ENCODE peak calls at places on chromosomes 7 and 10, in four cellular contexts. Z, Q, T and R are unnamed samples. For H3K27me3 and H3K4me1, the result is how much of the 10 kb centered on the place peaks cover.

GRCh38 chr7:129989466-129989865 is 36.7 kb upstream of the UBE2H start:
- DNase-seq in Z (peak), Q (no peak), T (no peak), R (peak)

GRCh38 chr10:42896735-42897134 is 114.1 kb downstream of the BMS1 start:
- DNase-seq in Z (no peak), Q (no peak), T (no peak), R (no peak)

GRCh38 chr7:155860840-155861479 is 48.7 kb upstream of the SHH start:
- DNase-seq in Z (peak), Q (peak), T (no peak), R (no peak)

GRCh38 chr10:68408898-68409518 is 1.9 kb upstream of the RUFY2 start:
- DNase-seq in Z (no peak), Q (no peak), T (no peak), R (no peak)

GRCh38 chr10:127928021-127928806 is 21.3 kb downstream of the PTPRE start:
- DNase-seq in Z (peak), Q (no peak), T (no peak), R (no peak)

GRCh38 chr10:97463363-97464132 is 17.6 kb downstream of the ZDHHC16 start:
- DNase-seq in Z (peak), Q (peak), T (peak), R (peak)

GRCh38 chr10:69089638-69090599 is 2.0 kb downstream of the SRGN start:
- DNase-seq in Z (peak), Q (no peak), T (no peak), R (no peak)

GRCh38 chr7:114554781-114555537 is 140.3 kb downstream of the FOXP2 start:
- DNase-seq in Z (peak), Q (no peak), T (no peak), R (peak)

GRCh38 chr10:58625070-58625469 is 112.4 kb downstream of the BICC1 start:
- DNase-seq in Z (peak), Q (no peak), T (no peak), R (no peak)

GRCh38 chr10:95561200-95562177 is at the start of gene SORBS1:
- DNase-seq in Z (peak), Q (peak), T (peak), R (peak)

DNA sequence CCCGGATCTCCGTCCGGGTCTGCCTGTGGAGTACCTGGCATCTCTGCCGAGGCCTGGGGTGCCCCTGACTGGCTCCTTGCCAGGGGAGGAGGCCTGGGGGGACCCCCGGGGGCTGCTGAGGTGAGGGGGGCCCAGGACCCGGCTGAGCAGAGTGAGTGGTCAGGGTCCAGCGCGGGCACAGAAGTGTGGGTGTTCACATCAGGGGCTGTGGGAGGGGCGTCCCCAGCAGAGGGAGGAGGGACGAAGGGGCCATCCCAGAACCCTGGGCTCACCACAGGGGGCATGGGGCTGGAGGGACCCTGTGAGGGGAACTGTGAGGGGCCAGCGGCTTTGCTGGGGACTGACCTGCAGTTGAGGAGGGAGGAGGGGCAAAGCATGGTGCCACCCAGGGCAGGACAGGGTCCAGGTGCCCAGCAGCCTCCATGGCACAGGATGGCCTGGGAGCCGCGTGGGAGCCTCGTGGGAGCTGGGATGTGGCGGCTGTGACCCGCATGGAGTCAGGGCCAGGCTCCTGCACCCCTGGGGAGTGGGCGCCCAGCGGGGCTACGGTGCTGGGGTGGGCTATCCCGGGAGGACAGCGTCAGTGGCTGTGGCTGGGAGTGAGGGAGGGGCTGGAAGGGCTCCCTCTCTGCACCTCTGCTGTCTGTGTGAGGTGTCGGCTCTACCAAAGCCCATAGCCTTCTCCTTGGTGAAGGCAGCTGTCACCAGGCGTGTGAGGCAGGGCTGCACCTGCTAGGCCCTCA is 91.2 kb downstream of the DNAJB6 start:
- DNase-seq in Z (no peak), Q (no peak), T (no peak), R (no peak)
- H3K27me3 ChIP-seq in Z (under half), Q (under half), T (under half), R (under half)

DNA sequence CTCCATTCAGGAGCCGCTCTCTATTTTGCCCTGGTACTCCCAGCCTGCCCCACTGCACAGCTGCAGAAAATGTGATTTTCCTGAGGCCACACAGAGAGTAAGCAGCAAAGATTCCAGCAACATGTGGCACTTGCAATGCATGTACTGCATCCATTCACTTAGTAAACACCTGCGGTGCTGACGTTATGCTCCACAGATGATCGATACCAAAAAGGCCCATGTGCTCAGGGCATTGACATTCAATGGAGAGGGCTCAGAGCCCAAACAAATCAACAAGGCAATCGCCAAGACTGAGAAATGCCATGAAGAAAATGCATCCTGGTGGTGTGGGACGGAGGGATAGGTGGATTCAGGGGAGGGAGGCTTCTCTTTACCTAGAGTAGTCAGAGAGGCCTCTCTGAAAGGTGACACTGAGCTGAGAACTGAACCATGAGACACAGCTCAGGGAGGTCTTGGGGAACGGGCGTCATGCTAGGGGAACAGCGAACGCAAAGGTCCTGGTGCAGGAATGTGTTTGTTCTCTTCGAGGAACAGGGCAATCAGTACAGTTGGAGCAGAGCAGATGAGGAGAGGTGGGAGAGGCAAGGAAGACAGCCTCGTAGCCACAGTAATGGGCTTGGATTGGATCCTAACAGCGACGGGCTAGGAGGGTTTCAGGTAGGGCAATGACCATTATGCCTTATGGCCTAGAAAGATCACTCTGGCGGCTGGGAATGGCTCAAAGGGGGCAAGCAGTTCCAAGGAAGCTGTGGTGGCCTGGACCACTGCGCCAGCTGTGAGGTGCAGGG is 35.2 kb upstream of the DUSP5 start:
- DNase-seq in Z (no peak), Q (no peak), T (no peak), R (no peak)
- H3K4me1 ChIP-seq in Z (under half), Q (under half), T (under half), R (under half)

DNA sequence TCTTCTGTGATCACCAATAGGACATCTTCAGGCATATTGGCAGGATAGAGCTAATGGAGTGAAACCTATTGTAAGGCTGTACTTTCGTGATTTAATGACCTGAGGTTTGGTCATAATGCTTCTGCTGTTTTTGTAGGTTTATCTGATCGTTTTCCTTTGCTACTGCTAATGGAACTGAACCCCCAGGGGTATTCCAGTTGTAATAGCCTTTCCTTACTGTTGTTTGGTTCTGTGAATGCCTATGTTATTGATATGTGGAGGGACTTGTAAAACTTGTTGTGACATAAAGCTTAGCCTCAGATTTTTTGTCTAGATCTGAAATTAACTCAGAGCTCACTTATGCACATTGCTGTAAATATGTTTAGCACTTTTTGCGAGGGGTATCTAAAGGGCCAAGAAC is 10.9 kb upstream of the VWA2 start:
- DNase-seq in Z (no peak), Q (no peak), T (no peak), R (no peak)
- H3K27me3 ChIP-seq in Z (under half), Q (under half), T (under half), R (half or more)

GRCh38 chr10:76555271-76555670 is 1082.3 kb downstream of the KCNMA1 start:
- DNase-seq in Z (no peak), Q (no peak), T (no peak), R (no peak)
- H3K4me1 ChIP-seq in Z (under half), Q (under half), T (under half), R (under half)

GRCh38 chr7:25859732-25860131 is 292.3 kb upstream of the NFE2L3 start:
- DNase-seq in Z (no peak), Q (no peak), T (no peak), R (no peak)

GRCh38 chr7:25858562-25859411 is 293.2 kb upstream of the NFE2L3 start:
- DNase-seq in Z (no peak), Q (no peak), T (peak), R (no peak)

GRCh38 chr7:25859412-25859704 is 292.6 kb upstream of the NFE2L3 start:
- DNase-seq in Z (no peak), Q (no peak), T (no peak), R (no peak)

GRCh38 chr7:25857376-25858067 is 294.5 kb upstream of the NFE2L3 start:
- DNase-seq in Z (no peak), Q (peak), T (peak), R (peak)

DNA sequence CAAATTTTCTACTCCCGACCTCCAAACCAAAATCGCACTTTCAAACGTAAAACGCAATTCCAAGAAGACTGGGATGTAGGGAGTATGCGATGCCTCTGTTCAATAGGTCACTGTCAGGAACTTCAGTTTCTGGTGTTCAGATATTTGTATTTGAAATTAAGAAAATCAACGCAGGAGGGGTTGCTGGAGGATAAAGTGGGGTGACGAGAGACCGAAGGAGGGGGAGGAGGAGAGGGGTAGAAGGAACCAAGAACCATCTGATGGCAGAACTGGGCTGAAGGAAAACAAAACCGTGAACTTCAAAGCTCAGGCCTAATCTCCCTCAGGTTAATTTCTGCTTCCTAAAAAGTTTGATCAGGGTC is 293.8 kb upstream of the NFE2L3 start:
- DNase-seq in Z (no peak), Q (no peak), T (no peak), R (no peak)
- H3K27me3 ChIP-seq in Z (under half), Q (under half), T (half or more), R (under half)

GRCh38 chr7:143383642-143383957 is 2.5 kb downstream of the ZYX start:
- DNase-seq in Z (no peak), Q (no peak), T (no peak), R (no peak)
- H3K4me1 ChIP-seq in Z (under half), Q (half or more), T (under half), R (under half)

DNA sequence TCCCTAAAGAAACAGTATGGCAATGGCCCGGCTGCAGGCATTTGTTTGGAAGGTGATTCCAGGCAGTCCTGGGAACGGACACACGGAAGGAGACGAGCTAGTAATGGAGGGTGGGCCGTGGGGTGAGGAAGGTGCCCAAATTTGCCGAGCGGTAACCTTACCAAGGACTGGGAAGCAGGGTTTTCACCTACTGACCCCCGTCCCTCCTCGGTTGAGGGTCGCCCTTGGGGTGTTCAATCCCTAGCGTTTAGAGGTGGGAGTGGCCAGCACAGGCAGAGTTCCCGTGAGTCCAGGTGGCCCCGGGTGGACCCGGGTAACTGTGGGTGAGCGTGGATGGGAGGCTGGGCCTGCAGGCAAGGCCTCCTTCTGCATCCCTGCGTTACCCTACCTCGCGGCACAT is 198.8 kb downstream of the TCERG1L start:
- DNase-seq in Z (no peak), Q (no peak), T (no peak), R (no peak)
- H3K27me3 ChIP-seq in Z (under half), Q (under half), T (under half), R (under half)

GRCh38 chr7:1461640-1462375 is 2.5 kb upstream of the MICALL2 start:
- DNase-seq in Z (no peak), Q (no peak), T (no peak), R (no peak)
- H3K4me1 ChIP-seq in Z (under half), Q (under half), T (under half), R (under half)